ENCODE peak calls at places on chromosomes 11 and 22, in seven cellular contexts. C is GM12892, M is GM12891, P is endothelial cell of umbilical vein, E is stomach, T is GM23338, B is GM12878. L is an unnamed sample.

GRCh38 chr11:21811572-21811971 is 381.3 kb upstream of the ANO5 start:
- DNase-seq in P (no peak), T (peak), C (no peak), M (no peak), E (no peak), B (no peak), L (no peak)

GRCh38 chr22:44918166-44918924 is 91.5 kb downstream of the PHF21B start:
- DNase-seq in M (no peak), T (no peak), C (peak), P (no peak), B (no peak), E (no peak), L (peak)

GRCh38 chr22:26672590-26673468 is 15.4 kb downstream of the MIAT start:
- DNase-seq in C (peak), B (peak), M (peak), E (peak), P (peak), T (peak), L (peak)

GRCh38 chr11:18700872-18701271 is 2.3 kb downstream of the TMEM86A start:
- DNase-seq in T (no peak), C (no peak), B (no peak), E (no peak), M (no peak), P (no peak), L (no peak)

GRCh38 chr11:44574620-44575287 is 9.3 kb downstream of the CD82 start:
- DNase-seq in C (no peak), E (peak), M (no peak), P (no peak), B (peak), T (no peak), L (peak)

GRCh38 chr11:63573881-63574855 is 11.0 kb upstream of the PLAAT2 start:
- DNase-seq in P (peak), M (no peak), E (peak), C (no peak), T (no peak), B (no peak), L (no peak)

GRCh38 chr11:30635401-30635989 is 49.3 kb upstream of the MPPED2 start:
- DNase-seq in T (peak), M (no peak), P (peak), E (no peak), C (no peak), B (no peak), L (no peak)

GRCh38 chr11:57214494-57214893 is 22.6 kb downstream of the APLNR start:
- DNase-seq in B (no peak), T (no peak), P (no peak), M (no peak), C (no peak), E (no peak), L (no peak)

GRCh38 chr22:23137905-23138520 is 3.8 kb downstream of the RSPH14 start:
- DNase-seq in C (no peak), B (peak), P (no peak), M (no peak), E (no peak), T (no peak), L (no peak)

GRCh38 chr11:19558189-19558986 is 154.2 kb upstream of the NAV2 start:
- DNase-seq in E (no peak), P (no peak), C (no peak), M (no peak), T (no peak), B (no peak), L (no peak)

GRCh38 chr22:45008853-45009751 is 703 bp downstream of the PHF21B start:
- DNase-seq in E (no peak), P (no peak), T (peak), M (no peak), B (no peak), C (no peak), L (no peak)

GRCh38 chr22:37559901-37560681 is at the start of gene CDC42EP1:
- DNase-seq in C (no peak), P (peak), E (peak), M (no peak), B (no peak), T (peak), L (no peak)

GRCh38 chr22:44995715-44996114 is 14.1 kb downstream of the PHF21B start:
- DNase-seq in B (no peak), E (no peak), M (no peak), C (no peak), T (no peak), P (no peak), L (no peak)

GRCh38 chr22:24466831-24467249 is 28.3 kb upstream of the UPB1 start:
- DNase-seq in P (peak), T (no peak), E (no peak), B (no peak), M (no peak), C (no peak), L (no peak)

GRCh38 chr11:85721191-85721590 is 35.2 kb upstream of the CCDC89 start:
- DNase-seq in T (no peak), B (no peak), P (no peak), M (no peak), E (no peak), C (no peak), L (no peak)

GRCh38 chr11:85724750-85725465 is 38.9 kb upstream of the CCDC89 start:
- DNase-seq in P (no peak), C (no peak), M (no peak), E (no peak), T (no peak), B (no peak), L (no peak)

GRCh38 chr11:85725510-85726258 is 39.7 kb upstream of the CCDC89 start:
- DNase-seq in E (no peak), M (no peak), B (no peak), C (no peak), P (peak), T (no peak), L (no peak)

GRCh38 chr11:85718991-85719807 is 33.2 kb upstream of the CCDC89 start:
- DNase-seq in C (no peak), M (no peak), E (no peak), P (peak), T (peak), B (no peak), L (no peak)

DNA sequence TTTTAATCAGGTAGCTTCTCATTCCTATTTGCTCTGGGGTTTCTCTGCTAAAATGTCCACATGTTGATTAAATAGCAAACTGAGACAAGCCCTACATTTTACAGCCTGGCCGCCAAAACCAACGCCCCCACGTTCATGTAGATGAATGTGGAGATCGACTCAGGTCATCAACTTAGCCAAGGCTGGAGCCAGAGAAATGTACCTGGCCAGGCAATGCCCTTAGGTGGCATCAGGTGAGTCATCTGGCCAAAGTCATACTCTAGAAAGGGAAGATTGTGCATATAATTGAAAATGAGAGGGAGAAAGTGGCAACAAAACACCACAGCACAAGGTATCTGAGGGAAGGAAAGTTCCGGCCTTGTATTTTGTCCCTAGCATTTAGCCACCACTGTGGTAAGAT is 37.1 kb upstream of the CCDC89 start:
- DNase-seq in M (no peak), B (no peak), P (no peak), C (no peak), T (no peak), E (no peak), L (no peak)
- TF ChIP-seq POLR2AphosphoS5 in M (no peak), B (no peak), P (no peak), C (no peak), T (no peak), E (no peak), L (no peak)

DNA sequence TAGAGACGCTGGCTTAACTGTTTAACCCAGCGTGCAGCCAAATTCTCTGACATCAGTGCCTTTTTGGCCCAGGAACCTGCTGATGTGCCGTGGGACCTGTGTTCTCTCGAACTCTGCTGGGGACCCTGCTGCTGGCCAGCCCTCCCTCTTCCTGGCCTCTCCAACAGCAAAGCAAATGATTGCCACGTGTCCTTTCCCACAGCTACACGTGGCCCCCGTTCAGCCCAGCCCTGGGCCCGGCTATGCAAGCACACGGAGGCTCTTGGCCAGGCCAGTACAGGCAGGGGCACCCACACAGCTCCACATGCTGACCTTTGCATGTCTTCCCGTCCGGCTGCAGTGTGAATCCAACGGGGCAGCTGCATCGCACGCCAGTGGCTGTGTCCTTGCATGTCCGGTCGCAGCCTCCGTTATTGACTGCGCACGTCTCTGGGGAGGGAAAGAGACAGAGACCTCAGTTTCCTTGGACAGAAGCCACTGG is 51.6 kb upstream of the TTLL12 start:
- DNase-seq in C (no peak), T (no peak), B (no peak), M (no peak), E (no peak), P (no peak), L (no peak)
- TF ChIP-seq POLR2AphosphoS5 in C (no peak), T (no peak), B (no peak), M (no peak), E (no peak), P (no peak), L (peak)

DNA sequence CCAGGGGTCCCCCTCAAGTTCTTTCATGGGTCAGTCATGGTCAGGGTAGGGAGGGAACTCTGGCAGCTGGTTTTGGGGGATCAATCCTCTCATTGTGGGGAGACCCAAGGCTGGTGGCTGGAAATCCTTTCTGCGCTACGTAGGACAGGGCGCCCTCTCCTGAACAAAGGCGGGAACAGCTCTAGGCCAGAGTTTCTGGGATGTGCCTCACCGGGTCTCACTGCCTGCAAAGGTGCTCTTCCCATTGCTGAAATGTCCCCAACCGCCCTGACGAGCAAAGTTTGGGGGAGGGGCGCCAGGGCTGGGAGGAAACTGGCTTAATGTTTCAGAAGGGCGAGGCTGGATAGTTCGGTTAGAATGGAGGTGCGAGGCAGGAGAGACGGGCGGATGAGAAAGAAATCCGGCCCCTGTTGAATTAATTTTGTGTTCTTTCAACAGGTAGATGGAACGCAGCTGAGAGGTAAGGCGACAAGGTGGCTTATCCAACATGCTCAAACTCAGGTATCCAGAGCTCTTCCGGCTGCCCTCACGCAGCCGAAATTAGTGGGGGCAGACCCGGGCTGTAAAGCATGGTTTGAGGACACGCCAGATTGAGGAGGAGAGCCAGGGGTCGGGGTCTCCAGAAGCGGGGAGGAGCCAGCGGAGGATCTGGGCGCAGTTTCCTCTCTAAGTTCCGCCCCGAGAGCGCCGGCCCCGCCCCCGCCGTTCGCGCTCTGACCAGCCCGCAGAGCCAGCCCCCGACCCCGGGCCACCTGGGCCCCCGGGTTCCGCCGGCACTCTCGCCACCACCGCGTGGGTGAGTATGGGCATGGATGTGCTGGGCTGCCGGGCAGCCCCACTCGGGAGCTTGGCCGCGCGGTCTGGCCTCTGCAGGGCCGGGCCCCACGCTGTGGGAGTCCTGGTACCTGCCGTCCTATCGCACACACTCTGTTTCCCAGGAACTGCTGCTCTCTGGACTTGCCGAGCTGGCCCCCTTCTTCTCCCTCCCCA is at the start of gene PGAP2:
- DNase-seq in C (peak), B (no peak), M (peak), T (peak), P (peak), E (peak), L (peak)
- TF ChIP-seq POLR2AphosphoS5 in C (no peak), B (no peak), M (no peak), T (peak), P (no peak), E (no peak), L (peak)

GRCh38 chr22:40635008-40635939 is 1.2 kb downstream of the MRTFA start:
- DNase-seq in E (no peak), C (no peak), B (no peak), P (peak), M (no peak), T (peak), L (no peak)

GRCh38 chr22:40635940-40636379 is 559 bp downstream of the MRTFA start:
- DNase-seq in B (no peak), E (peak), M (no peak), C (no peak), T (peak), P (peak), L (no peak)

GRCh38 chr22:40638261-40638660 is 1.7 kb upstream of the MRTFA start:
- DNase-seq in E (no peak), T (no peak), B (no peak), P (no peak), M (no peak), C (no peak), L (peak)

GRCh38 chr22:40637181-40638150 is 947 bp upstream of the MRTFA start:
- DNase-seq in E (peak), C (no peak), B (no peak), T (peak), P (no peak), M (no peak), L (peak)

DNA sequence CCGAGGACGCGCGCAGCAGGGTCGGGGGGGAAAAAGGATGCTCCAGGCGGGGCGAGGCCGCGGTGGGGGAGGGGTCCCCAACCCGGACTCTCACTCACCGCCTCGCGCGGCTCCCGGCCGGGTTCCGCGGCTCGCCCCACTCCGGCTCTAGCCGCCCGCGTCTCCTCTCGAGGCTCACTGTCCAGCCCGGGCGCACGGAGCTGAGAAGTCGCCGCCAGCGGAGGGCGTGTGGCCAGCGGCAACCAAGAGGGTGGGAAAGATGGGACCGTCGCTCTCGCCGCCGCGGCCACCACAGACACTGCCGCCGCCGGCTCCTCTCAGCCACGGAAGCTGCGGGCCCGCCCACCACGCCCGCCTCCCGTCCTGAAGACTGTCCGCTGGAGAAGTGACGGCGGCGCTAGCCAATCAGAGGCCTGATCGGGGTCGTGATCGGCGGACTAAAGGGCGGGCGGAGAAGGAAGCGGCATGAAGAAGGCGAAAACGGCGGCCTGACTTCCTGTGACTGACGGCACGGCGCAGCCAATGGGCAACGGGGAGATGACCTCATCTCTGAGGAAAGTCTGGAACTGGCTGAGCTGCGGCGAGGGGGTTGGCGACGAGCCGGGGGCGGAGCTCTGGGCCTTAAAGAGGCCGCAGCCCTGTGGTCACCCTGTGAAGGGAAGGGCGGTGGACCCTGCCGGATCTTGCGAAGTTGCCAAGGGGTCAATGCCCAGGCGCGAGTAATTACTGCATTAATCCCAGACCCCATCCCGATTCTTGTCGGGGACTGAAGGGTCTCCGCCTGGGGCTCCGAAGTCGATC is at the start of gene MRTFA:
- DNase-seq in M (peak), P (peak), C (peak), E (peak), B (peak), T (peak), L (peak)
- TF ChIP-seq POLR2AphosphoS5 in M (peak), P (peak), C (peak), E (peak), B (peak), T (peak), L (peak)

DNA sequence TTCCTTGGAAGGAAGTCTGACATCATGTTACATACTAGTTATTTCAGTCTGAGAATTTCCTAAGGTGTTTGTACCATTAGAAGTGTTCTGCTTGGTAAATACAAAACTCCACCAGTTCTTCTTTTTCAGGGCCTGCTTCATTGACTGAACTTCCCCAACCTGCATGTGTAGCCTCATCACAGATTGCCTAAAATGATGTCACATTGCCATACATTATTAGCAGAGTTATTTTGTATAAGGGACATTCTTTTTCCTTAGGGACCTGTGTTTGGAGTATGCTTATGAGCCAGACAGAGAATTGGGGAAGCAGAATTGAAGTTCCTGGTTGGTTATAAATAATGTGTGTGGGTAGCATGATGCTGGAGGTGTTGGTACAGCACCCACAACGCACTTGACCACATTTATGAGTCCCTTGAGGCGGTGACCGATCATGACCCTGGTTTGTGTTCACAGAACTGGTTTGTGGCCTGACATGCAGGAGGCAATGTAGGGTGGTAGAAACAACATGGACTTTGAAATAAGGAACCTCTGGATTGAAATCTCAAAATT is 16.4 kb upstream of the MMP7 start:
- DNase-seq in P (no peak), C (no peak), M (no peak), T (no peak), B (peak), E (no peak), L (no peak)
- TF ChIP-seq POLR2AphosphoS5 in P (no peak), C (no peak), M (no peak), T (no peak), B (no peak), E (no peak), L (no peak)

DNA sequence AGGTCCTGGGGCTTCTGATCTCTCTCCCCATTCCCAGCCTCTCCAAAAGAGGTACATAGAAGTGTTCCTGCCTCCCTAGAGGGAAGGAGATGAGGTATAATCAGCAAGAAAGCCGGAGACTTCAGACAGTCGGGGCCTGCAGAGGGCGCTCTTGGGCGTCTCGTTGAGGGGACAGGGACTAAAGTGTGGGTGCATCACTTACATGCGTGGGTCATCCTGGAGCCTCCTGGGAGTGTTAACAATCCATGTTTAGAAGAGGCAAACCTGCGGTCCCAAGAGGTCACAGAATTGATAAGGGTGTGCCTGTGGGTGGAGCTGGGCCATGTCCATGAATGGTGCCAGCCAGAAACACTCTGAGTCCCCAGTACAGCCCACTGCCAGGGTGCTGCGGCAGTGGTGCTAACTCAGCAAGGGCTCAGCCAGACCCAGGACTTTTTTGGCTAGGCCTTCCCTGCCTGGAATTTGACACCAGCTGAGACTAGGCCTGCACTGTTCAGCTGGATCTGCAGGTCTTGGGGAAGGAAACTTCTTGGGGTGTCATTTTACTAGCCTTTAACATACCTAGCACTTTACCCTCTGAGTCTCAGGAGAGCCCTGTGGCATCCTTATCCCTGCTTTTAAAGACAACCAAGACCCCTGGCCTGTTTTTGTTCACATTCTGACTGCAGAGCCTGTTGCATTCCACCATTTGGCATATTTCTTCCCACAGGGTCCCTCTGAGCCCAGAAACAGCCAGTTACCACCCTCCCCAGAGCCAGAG is 5.5 kb downstream of the YDJC start:
- DNase-seq in P (no peak), E (no peak), M (no peak), T (peak), C (no peak), B (no peak), L (no peak)
- TF ChIP-seq POLR2AphosphoS5 in P (no peak), E (no peak), M (no peak), T (no peak), C (no peak), B (no peak), L (no peak)